ENCODE peak calls at places on chromosomes 6 and 20, in four cellular contexts. W is thoracic aorta, X is psoas muscle, U is breast epithelium. T is an unnamed sample.
A peak's percentile ranks its signal among the peaks of the same experiment; 100 is the strongest.

GRCh38 chr20:8132015-8132631 is at the start of gene PLCB1:
- DNase-seq in W (peak; percentile 12), X (peak; percentile 94), U (peak; percentile 84), T (peak; percentile 85)

GRCh38 chr20:24755411-24755922 is 193.6 kb upstream of the CST7 start:
- DNase-seq in W (no peak), X (no peak), U (no peak), T (no peak)

GRCh38 chr6:28802417-28803336 is 121.1 kb downstream of the TRIM27 start:
- DNase-seq in W (no peak), X (no peak), U (no peak), T (no peak)

GRCh38 chr6:15474196-15474595 is 188.6 kb downstream of the DTNBP1 start:
- DNase-seq in W (no peak), X (no peak), U (no peak), T (no peak)

GRCh38 chr6:105569706-105570105 is 166.8 kb upstream of the PREP start:
- DNase-seq in W (no peak), X (no peak), U (no peak), T (no peak)

GRCh38 chr20:53186630-53187029 is 214.5 kb downstream of the TSHZ2 start:
- DNase-seq in W (no peak), X (no peak), U (no peak), T (no peak)

GRCh38 chr20:37158248-37158647 is 20.9 kb upstream of the RPN2 start:
- DNase-seq in W (no peak), X (no peak), U (no peak), T (no peak)

GRCh38 chr20:44891826-44892225 is 6.3 kb downstream of the YWHAB start:
- DNase-seq in W (no peak), X (no peak), U (no peak), T (no peak)

GRCh38 chr20:44738779-44739477 is 6.7 kb upstream of the KCNK15 start:
- DNase-seq in W (no peak), X (peak; percentile 64), U (peak; percentile 70), T (no peak)

GRCh38 chr6:131682427-131682826 is 18.8 kb downstream of the OR2A4 start:
- DNase-seq in W (no peak), X (no peak), U (no peak), T (no peak)

GRCh38 chr6:13586936-13587542 is 12.6 kb downstream of the SIRT5 start:
- DNase-seq in W (no peak), X (no peak), U (no peak), T (no peak)

DNA sequence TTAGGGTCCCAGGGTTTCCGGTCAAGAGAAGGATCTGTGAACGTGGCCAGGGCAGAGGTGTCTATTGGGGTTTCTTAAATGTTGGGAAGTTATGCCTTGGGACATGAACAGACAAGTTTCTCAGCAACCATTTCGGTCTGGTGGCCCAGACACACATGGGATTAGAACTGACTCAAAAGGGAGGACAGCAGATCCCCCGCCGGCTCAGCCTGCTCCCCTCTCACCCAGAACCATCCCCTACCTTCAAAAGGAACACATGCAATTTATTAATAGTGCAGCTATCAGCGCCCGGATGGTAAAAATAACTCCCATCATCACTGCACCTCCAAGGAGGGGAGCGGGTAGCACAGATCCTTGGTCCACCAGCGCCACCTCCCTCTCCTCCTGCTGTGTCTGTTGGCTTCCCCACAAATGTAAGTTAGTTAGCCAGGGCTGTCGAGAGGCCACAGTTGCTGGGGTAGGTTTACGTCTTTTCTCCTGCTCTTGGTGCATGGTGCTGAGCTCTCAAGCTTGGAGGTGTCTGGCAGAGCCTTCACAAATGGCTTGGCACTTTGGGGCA is 77.1 kb downstream of the TRAM2 start:
- DNase-seq in W (no peak), X (peak; percentile 80), U (no peak), T (no peak)
- H3K27ac ChIP-seq in W (peak overlapping the region; percentile 74), X (peak overlapping the region; percentile 59), U (peak overlapping the region; percentile 57), T (no peak overlapping the region)

GRCh38 chr6:158028421-158028820 is 46.8 kb downstream of the SYNJ2 start:
- DNase-seq in W (no peak), X (no peak), U (no peak), T (peak; percentile 37)
- H3K4me1 ChIP-seq in W (peaks cover 57% of the 10 kb centered on the region), X (peaks cover 27% of the 10 kb centered on the region), U (peaks cover 10% of the 10 kb centered on the region), T (peaks cover 43% of the 10 kb centered on the region)

DNA sequence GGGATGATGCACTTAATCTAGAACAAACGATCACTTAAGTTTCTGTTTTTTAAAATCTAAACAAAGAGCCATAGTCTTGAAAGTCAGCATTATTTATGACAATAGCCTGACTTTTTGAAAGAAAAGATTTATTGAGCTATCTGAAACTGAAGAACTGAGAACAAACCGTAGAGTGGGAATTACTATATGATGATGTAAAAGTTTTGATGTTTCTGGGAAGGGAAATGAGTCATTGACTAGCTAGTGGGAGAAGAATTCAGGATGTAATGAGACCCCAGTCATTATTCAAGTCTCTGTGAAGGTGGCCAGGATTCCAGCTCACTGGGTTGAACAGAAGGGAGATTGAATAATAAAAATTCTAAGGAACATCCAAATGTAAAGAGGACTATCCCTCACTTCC is 83.4 kb upstream of the FABP7 start:
- DNase-seq in W (no peak), X (no peak), U (no peak), T (no peak)
- H3K27ac ChIP-seq in W (no peak overlapping the region), X (no peak overlapping the region), U (no peak overlapping the region), T (no peak overlapping the region)

GRCh38 chr6:129645371-129646139 is 64.4 kb downstream of the ARHGAP18 start:
- DNase-seq in W (no peak), X (no peak), U (no peak), T (no peak)

GRCh38 chr6:129644567-129645015 is 65.4 kb downstream of the ARHGAP18 start:
- DNase-seq in W (no peak), X (no peak), U (no peak), T (no peak)

GRCh38 chr6:129647044-129647443 is 62.9 kb downstream of the ARHGAP18 start:
- DNase-seq in W (no peak), X (no peak), U (no peak), T (no peak)

GRCh38 chr6:129646140-129646569 is 63.8 kb downstream of the ARHGAP18 start:
- DNase-seq in W (no peak), X (no peak), U (no peak), T (no peak)

DNA sequence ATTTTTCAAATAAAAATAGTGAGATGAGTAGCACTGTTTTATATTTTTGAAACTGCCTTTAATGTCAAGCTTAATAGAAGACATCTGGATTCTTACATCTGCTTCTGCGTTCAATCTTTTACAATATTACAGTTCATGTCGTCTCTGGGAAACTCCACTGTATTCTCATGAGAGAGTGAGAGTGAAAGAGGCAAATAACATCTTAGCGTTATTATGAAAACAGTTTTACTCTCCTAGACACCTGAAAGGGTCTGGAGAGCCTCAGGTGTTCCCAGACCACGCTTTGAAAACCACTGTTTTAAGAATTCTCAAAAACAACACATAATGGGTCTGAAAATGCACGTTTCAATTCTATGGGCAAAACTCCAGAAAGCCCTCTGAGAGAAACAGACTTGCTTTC is 63.4 kb downstream of the ARHGAP18 start:
- DNase-seq in W (no peak), X (no peak), U (no peak), T (no peak)
- H3K4me1 ChIP-seq in W (peaks cover 18% of the 10 kb centered on the region), X (peaks cover 18% of the 10 kb centered on the region), U (no peaks in the 10 kb centered on the region), T (peaks cover 53% of the 10 kb centered on the region)

GRCh38 chr20:1827974-1828785 is 67.0 kb upstream of the SIRPA start:
- DNase-seq in W (no peak), X (no peak), U (no peak), T (no peak)

GRCh38 chr20:1829531-1829930 is 65.7 kb upstream of the SIRPA start:
- DNase-seq in W (no peak), X (no peak), U (no peak), T (no peak)

GRCh38 chr20:1828786-1829131 is 66.4 kb upstream of the SIRPA start:
- DNase-seq in W (no peak), X (no peak), U (no peak), T (no peak)

GRCh38 chr20:1826046-1826445 is 69.2 kb upstream of the SIRPA start:
- DNase-seq in W (no peak), X (no peak), U (no peak), T (no peak)

GRCh38 chr20:1827510-1827973 is 67.7 kb upstream of the SIRPA start:
- DNase-seq in W (no peak), X (no peak), U (no peak), T (no peak)
- H3K27ac ChIP-seq in W (no peak overlapping the region), X (no peak overlapping the region), U (peak overlapping the region; percentile 79), T (no peak overlapping the region)

GRCh38 chr20:1635291-1635979 is 15.6 kb upstream of the SIRPB1 start:
- DNase-seq in W (no peak), X (no peak), U (no peak), T (no peak)
- H3K4me1 ChIP-seq in W (no peaks in the 10 kb centered on the region), X (no peaks in the 10 kb centered on the region), U (no peaks in the 10 kb centered on the region), T (no peaks in the 10 kb centered on the region)